ENCODE peak calls at places on chromosome 18, in five cellular contexts. H, C, Q, W and B are unnamed samples.

GRCh38 chr18:60984496-60984895 is 348.7 kb upstream of the CDH20 start:
- DNase-seq in H (peak), C (no peak), Q (no peak), W (no peak), B (no peak)

GRCh38 chr18:68275616-68276015 is 439.3 kb downstream of the TMX3 start:
- DNase-seq in H (peak), C (no peak), Q (no peak), W (no peak), B (peak)

GRCh38 chr18:12652861-12653401 is 5.0 kb downstream of the SPIRE1 start:
- DNase-seq in H (no peak), C (no peak), Q (no peak), W (no peak), B (no peak)

GRCh38 chr18:53771664-53772063 is 452.8 kb downstream of the MBD2 start:
- DNase-seq in H (no peak), C (no peak), Q (no peak), W (no peak), B (no peak)

GRCh38 chr18:58541137-58541788 is 87.6 kb downstream of the ALPK2 start:
- DNase-seq in H (no peak), C (no peak), Q (peak), W (peak), B (no peak)

GRCh38 chr18:73942081-73942625 is 205.5 kb downstream of the FBXO15 start:
- DNase-seq in H (no peak), C (no peak), Q (no peak), W (no peak), B (no peak)

GRCh38 chr18:5527603-5528002 is 16.2 kb downstream of the EPB41L3 start:
- DNase-seq in H (peak), C (no peak), Q (no peak), W (no peak), B (peak)

GRCh38 chr18:21851327-21851961 is 110.9 kb downstream of the MIB1 start:
- DNase-seq in H (no peak), C (no peak), Q (peak), W (peak), B (no peak)

GRCh38 chr18:75159238-75159518 is 49.8 kb downstream of the PTGR3 start:
- DNase-seq in H (no peak), C (no peak), Q (no peak), W (no peak), B (no peak)

GRCh38 chr18:59514193-59514592 is 155.1 kb upstream of the LMAN1 start:
- DNase-seq in H (no peak), C (peak), Q (no peak), W (no peak), B (no peak)

GRCh38 chr18:74266161-74266560 is 25.6 kb downstream of the CYB5A start:
- DNase-seq in H (no peak), C (no peak), Q (no peak), W (peak), B (peak)

GRCh38 chr18:54129448-54130134 is 94.9 kb downstream of the MBD2 start:
- DNase-seq in H (no peak), C (no peak), Q (no peak), W (no peak), B (no peak)

GRCh38 chr18:3451989-3452749 is 2.2 kb downstream of the TGIF1 start:
- DNase-seq in H (no peak), C (peak), Q (peak), W (peak), B (no peak)

GRCh38 chr18:364221-364620 is 96.4 kb upstream of the THOC1 start:
- DNase-seq in H (no peak), C (no peak), Q (no peak), W (no peak), B (no peak)

GRCh38 chr18:56984731-56985130 is 162.2 kb upstream of the BOD1L2 start:
- DNase-seq in H (no peak), C (no peak), Q (no peak), W (no peak), B (no peak)

GRCh38 chr18:41829648-41830516 is 125.2 kb upstream of the PIK3C3 start:
- DNase-seq in H (no peak), C (no peak), Q (no peak), W (no peak), B (no peak)

GRCh38 chr18:3520230-3521085 is 70.5 kb downstream of the TGIF1 start:
- DNase-seq in H (no peak), C (no peak), Q (peak), W (no peak), B (no peak)

GRCh38 chr18:57231846-57232245 is 85.0 kb downstream of the BOD1L2 start:
- DNase-seq in H (no peak), C (no peak), Q (no peak), W (no peak), B (no peak)

GRCh38 chr18:74896390-74896991 is 298.8 kb downstream of the ZNF407 start:
- DNase-seq in H (no peak), C (no peak), Q (peak), W (peak), B (peak)

GRCh38 chr18:33751613-33752221 is 173.7 kb downstream of the ASXL3 start:
- DNase-seq in H (no peak), C (no peak), Q (peak), W (peak), B (no peak)

GRCh38 chr18:8163287-8163959 is 445.8 kb upstream of the RAB12 start:
- DNase-seq in H (no peak), C (no peak), Q (no peak), W (no peak), B (no peak)

GRCh38 chr18:68418881-68419280 is 296.0 kb downstream of the TMX3 start:
- DNase-seq in H (peak), C (no peak), Q (no peak), W (no peak), B (no peak)

GRCh38 chr18:9673296-9674251 is 34.5 kb upstream of the RAB31 start:
- DNase-seq in H (no peak), C (no peak), Q (peak), W (peak), B (peak)

GRCh38 chr18:28757466-28758008 is 580.6 kb upstream of the CDH2 start:
- DNase-seq in H (no peak), C (no peak), Q (no peak), W (no peak), B (no peak)

GRCh38 chr18:8501044-8501443 is 108.2 kb upstream of the RAB12 start:
- DNase-seq in H (no peak), C (no peak), Q (no peak), W (no peak), B (no peak)

GRCh38 chr18:22429564-22429963 is 11.8 kb upstream of the CTAGE1 start:
- DNase-seq in H (no peak), C (no peak), Q (no peak), W (no peak), B (no peak)

GRCh38 chr18:26708814-26709717 is 156.4 kb downstream of the AQP4 start:
- DNase-seq in H (no peak), C (no peak), Q (no peak), W (no peak), B (no peak)

GRCh38 chr18:2935438-2936192 is 77.3 kb downstream of the LPIN2 start:
- DNase-seq in H (no peak), C (no peak), Q (no peak), W (no peak), B (no peak)

GRCh38 chr18:34977787-34978532 is 63.3 kb upstream of the MAPRE2 start:
- DNase-seq in H (no peak), C (no peak), Q (peak), W (peak), B (no peak)

GRCh38 chr18:12470382-12471090 is 62.8 kb downstream of the PRELID3A start:
- DNase-seq in H (no peak), C (no peak), Q (no peak), W (no peak), B (no peak)

GRCh38 chr18:70454705-70455322 is 166.0 kb downstream of the SOCS6 start:
- DNase-seq in H (peak), C (no peak), Q (peak), W (peak), B (peak)

GRCh38 chr18:59996370-59996966 is 96.7 kb downstream of the PMAIP1 start:
- DNase-seq in H (peak), C (no peak), Q (peak), W (peak), B (peak)

GRCh38 chr18:11947214-11948119 is 33.8 kb upstream of the IMPA2 start:
- DNase-seq in H (peak), C (peak), Q (peak), W (peak), B (peak)

GRCh38 chr18:79508565-79509535 is 113.1 kb downstream of the NFATC1 start:
- DNase-seq in H (no peak), C (peak), Q (no peak), W (no peak), B (no peak)

GRCh38 chr18:79506191-79507075 is 110.7 kb downstream of the NFATC1 start:
- DNase-seq in H (no peak), C (peak), Q (no peak), W (no peak), B (no peak)

GRCh38 chr18:79507546-79508480 is 112.1 kb downstream of the NFATC1 start:
- DNase-seq in H (no peak), C (peak), Q (no peak), W (no peak), B (peak)

GRCh38 chr18:79509536-79509930 is 113.8 kb downstream of the NFATC1 start:
- DNase-seq in H (no peak), C (peak), Q (no peak), W (no peak), B (no peak)

DNA sequence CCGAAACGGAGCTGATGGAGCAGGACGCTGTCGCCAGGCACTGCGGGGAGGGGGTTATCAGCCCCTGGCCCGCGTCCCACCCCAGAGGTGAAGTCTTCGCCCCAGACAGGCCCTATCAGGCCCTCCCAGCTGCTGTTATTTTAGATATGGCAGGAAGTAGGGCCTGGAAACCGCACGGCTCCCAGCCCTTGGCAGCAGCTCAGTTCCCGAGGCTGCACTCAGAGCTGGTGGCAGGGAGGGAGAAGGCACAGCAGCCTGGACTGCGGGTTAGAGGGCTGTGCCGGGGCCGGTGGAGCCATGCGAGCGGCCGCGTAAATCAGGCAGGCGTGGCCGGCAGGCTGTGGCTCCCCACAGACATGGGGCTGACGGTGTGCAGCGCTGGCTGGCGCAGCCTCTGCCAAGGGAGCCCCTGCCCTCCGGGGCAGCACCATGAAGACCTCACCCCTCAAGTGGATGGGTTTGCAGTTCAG is 111.4 kb downstream of the NFATC1 start:
- DNase-seq in H (no peak), C (peak), Q (no peak), W (no peak), B (no peak)
- H3K4me3 ChIP-seq in H (no peak), C (peak), Q (no peak), W (no peak), B (peak)

DNA sequence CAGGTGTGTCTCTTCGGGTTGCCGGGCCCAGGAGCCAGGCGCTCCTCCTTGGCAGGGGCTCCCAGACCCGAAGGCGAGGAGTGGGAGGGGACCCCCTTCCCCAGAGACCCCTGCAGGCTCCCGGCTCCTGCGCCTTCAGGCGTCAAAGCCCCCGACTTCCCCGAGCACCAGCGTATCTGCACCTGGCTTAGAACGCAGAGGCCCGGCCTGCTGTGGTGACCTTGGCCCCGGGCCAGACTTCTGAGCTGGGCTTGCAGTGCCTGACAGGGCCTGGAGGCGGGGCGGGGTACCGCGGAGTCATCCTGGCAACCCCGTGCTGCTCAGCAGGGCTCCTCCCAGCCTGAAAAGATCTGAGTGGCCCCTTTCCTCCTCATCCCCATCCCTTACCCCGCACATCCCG is 27.0 kb downstream of the SKA1 start:
- DNase-seq in H (no peak), C (no peak), Q (peak), W (no peak), B (no peak)
- TF ChIP-seq CTCF in H (no peak), C (no peak), Q (no peak), W (no peak), B (no peak)

GRCh38 chr18:77366725-77367641 is 117.3 kb downstream of the GALR1 start:
- DNase-seq in H (no peak), C (peak), Q (peak), W (peak), B (no peak)
- H3K4me3 ChIP-seq in H (no peak), C (peak), Q (no peak), W (peak), B (peak)

DNA sequence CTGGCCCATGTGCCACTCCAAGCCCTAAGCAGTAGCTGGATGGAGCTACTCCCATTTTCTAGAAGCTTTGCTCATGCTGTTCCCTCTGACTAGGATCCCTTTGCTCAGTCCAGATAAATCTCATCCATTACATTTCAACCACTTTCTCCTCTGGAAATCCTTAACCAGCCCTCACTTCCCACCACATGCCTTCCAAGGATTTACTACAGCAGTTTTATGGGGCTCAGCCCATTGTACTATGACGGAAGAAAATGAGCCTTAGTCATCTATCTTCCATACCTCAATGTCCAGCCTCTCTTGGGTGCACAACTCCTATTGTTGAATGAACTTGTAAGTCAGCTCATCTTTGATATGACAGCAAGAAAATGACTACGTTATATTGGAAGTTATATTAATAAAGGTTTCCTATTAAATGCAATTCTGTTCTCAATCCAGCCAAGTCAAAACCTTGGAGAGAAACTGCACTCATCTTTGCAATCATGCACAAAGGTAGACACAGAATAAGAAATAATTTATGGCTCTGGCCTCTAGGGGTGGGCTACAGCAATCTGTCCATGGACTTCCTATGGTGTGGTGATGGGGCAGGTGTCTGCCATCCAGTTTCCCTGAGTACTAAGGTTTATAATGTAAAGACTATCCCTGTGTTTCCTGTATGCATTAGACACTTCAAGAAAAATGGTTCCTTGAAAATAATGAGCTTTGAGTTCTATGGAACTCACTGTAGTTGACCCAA is 3.4 kb downstream of the B4GALT6 start:
- DNase-seq in H (no peak), C (no peak), Q (peak), W (peak), B (no peak)
- TF ChIP-seq CTCF in H (no peak), C (no peak), Q (peak), W (no peak), B (peak)

GRCh38 chr18:24397131-24397693 is 412 bp downstream of the OSBPL1A start:
- DNase-seq in H (peak), C (peak), Q (peak), W (peak), B (peak)
- H3K4me3 ChIP-seq in H (peak), C (peak), Q (peak), W (peak), B (peak)

GRCh38 chr18:48453330-48454063 is 44.3 kb upstream of the ZBTB7C start:
- DNase-seq in H (no peak), C (no peak), Q (no peak), W (no peak), B (no peak)
- TF ChIP-seq CTCF in H (no peak), C (no peak), Q (no peak), W (no peak), B (no peak)

GRCh38 chr18:36465970-36466369 is 168.5 kb downstream of the FHOD3 start:
- DNase-seq in H (no peak), C (no peak), Q (no peak), W (no peak), B (no peak)

GRCh38 chr18:36467614-36468013 is 170.1 kb downstream of the FHOD3 start:
- DNase-seq in H (no peak), C (no peak), Q (no peak), W (no peak), B (no peak)

GRCh38 chr18:36470896-36471295 is 173.4 kb downstream of the FHOD3 start:
- DNase-seq in H (no peak), C (no peak), Q (no peak), W (no peak), B (no peak)

GRCh38 chr18:36469471-36469870 is 172.0 kb downstream of the FHOD3 start:
- DNase-seq in H (no peak), C (no peak), Q (no peak), W (no peak), B (no peak)

DNA sequence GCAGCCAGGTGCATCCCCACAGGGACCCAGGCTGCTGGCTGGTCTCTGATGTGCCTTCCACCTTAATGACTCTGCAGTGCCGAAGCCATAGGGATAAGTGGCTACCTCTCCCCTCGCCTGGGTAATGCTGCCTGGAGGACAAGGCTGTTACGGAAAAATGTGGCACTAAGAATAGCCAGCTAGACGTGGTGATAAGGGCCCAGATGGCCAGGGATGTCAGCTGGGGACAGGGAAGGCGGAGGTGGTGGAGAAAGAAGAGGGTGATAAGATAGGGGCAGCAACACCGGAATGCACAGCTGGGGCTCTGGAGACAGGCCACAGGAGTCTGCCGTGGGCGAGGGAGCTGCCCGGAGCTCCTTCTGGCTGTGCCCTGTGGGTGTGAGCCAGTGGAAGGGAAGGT is 170.6 kb downstream of the FHOD3 start:
- DNase-seq in H (no peak), C (no peak), Q (no peak), W (no peak), B (no peak)
- H3K4me3 ChIP-seq in H (no peak), C (no peak), Q (no peak), W (no peak), B (no peak)